ENCODE peak calls at places on chromosomes 7 and 10, in eight cellular contexts. One of them, this sample, is unnamed.

GRCh38 chr10:68315582-68315981 is 16.3 kb upstream of the HNRNPH3 start:
- DNase-seq in AG04450: no peak
- DNase-seq in T-helper 1 cell: no peak
- DNase-seq in GM10248: no peak
- DNase-seq in amygdala: no peak
- DNase-seq in RWPE2: no peak
- DNase-seq in memory B cell: no peak
- DNase-seq in hepatocyte: no peak
- DNase-seq in this sample: no peak

GRCh38 chr10:66353422-66353821 is 572.4 kb upstream of the LRRTM3 start:
- DNase-seq in GM10248: no peak
- DNase-seq in AG04450: no peak
- DNase-seq in T-helper 1 cell: no peak
- DNase-seq in amygdala: no peak
- DNase-seq in RWPE2: no peak
- DNase-seq in memory B cell: no peak
- DNase-seq in hepatocyte: no peak
- DNase-seq in this sample: no peak

GRCh38 chr10:48813825-48814224 is 125.8 kb downstream of the LRRC18 start:
- DNase-seq in memory B cell: no peak
- DNase-seq in amygdala: no peak
- DNase-seq in hepatocyte: no peak
- DNase-seq in RWPE2: no peak
- DNase-seq in AG04450: no peak
- DNase-seq in T-helper 1 cell: no peak
- DNase-seq in GM10248: no peak
- DNase-seq in this sample: no peak

GRCh38 chr10:124665558-124665957 is 78.6 kb downstream of the FAM53B start:
- DNase-seq in RWPE2: no peak
- DNase-seq in memory B cell: no peak
- DNase-seq in GM10248: no peak
- DNase-seq in T-helper 1 cell: no peak
- DNase-seq in amygdala: no peak
- DNase-seq in hepatocyte: no peak
- DNase-seq in AG04450: no peak
- DNase-seq in this sample: no peak

GRCh38 chr7:47183896-47184629 is 397.8 kb downstream of the TNS3 start:
- DNase-seq in hepatocyte: no peak
- DNase-seq in AG04450: no peak
- DNase-seq in T-helper 1 cell: no peak
- DNase-seq in memory B cell: no peak
- DNase-seq in amygdala: no peak
- DNase-seq in GM10248: no peak
- DNase-seq in RWPE2: no peak
- DNase-seq in this sample: no peak

GRCh38 chr7:22688034-22688433 is 39.0 kb upstream of the IL6 start:
- DNase-seq in amygdala: no peak
- DNase-seq in memory B cell: no peak
- DNase-seq in hepatocyte: no peak
- DNase-seq in GM10248: no peak
- DNase-seq in T-helper 1 cell: no peak
- DNase-seq in AG04450: no peak
- DNase-seq in RWPE2: no peak
- DNase-seq in this sample: no peak

GRCh38 chr10:28302012-28302667 is 724 bp downstream of the MPP7 start:
- DNase-seq in hepatocyte: peak; percentile 49
- DNase-seq in GM10248: no peak
- DNase-seq in memory B cell: no peak
- DNase-seq in AG04450: no peak
- DNase-seq in amygdala: no peak
- DNase-seq in T-helper 1 cell: no peak
- DNase-seq in RWPE2: no peak
- DNase-seq in this sample: no peak

GRCh38 chr7:134542195-134542771 is 6.6 kb upstream of the AKR1B15 start:
- DNase-seq in hepatocyte: no peak
- DNase-seq in memory B cell: no peak
- DNase-seq in GM10248: no peak
- DNase-seq in AG04450: no peak
- DNase-seq in amygdala: no peak
- DNase-seq in T-helper 1 cell: no peak
- DNase-seq in RWPE2: no peak
- DNase-seq in this sample: no peak

GRCh38 chr10:102540023-102540422 is 36.3 kb downstream of the SUFU start:
- DNase-seq in amygdala: no peak
- DNase-seq in T-helper 1 cell: no peak
- DNase-seq in RWPE2: no peak
- DNase-seq in AG04450: no peak
- DNase-seq in GM10248: peak; percentile 43
- DNase-seq in memory B cell: no peak
- DNase-seq in hepatocyte: peak; percentile 18
- DNase-seq in this sample: no peak

GRCh38 chr7:159091480-159092475 is 52.9 kb downstream of the VIPR2 start:
- DNase-seq in GM10248: no peak
- DNase-seq in AG04450: no peak
- DNase-seq in memory B cell: no peak
- DNase-seq in hepatocyte: no peak
- DNase-seq in RWPE2: peak; percentile 33
- DNase-seq in amygdala: no peak
- DNase-seq in T-helper 1 cell: no peak
- DNase-seq in this sample: no peak

GRCh38 chr7:5694221-5694754 is 87.2 kb downstream of the RNF216 start:
- DNase-seq in T-helper 1 cell: no peak
- DNase-seq in AG04450: peak; percentile 92
- DNase-seq in GM10248: no peak
- DNase-seq in amygdala: no peak
- DNase-seq in RWPE2: no peak
- DNase-seq in memory B cell: no peak
- DNase-seq in hepatocyte: no peak
- DNase-seq in this sample: peak; percentile 83

GRCh38 chr10:75497997-75498797 is 66.8 kb downstream of the LRMDA start:
- DNase-seq in hepatocyte: peak; percentile 69
- DNase-seq in AG04450: no peak
- DNase-seq in RWPE2: no peak
- DNase-seq in memory B cell: no peak
- DNase-seq in GM10248: no peak
- DNase-seq in amygdala: no peak
- DNase-seq in T-helper 1 cell: no peak
- DNase-seq in this sample: peak; percentile 5

GRCh38 chr7:75722381-75722780 is 16.4 kb downstream of the HIP1 start:
- DNase-seq in GM10248: no peak
- DNase-seq in AG04450: no peak
- DNase-seq in T-helper 1 cell: no peak
- DNase-seq in memory B cell: no peak
- DNase-seq in hepatocyte: no peak
- DNase-seq in amygdala: no peak
- DNase-seq in RWPE2: no peak
- DNase-seq in this sample: no peak

GRCh38 chr7:124671976-124672375 is 93.6 kb downstream of the GPR37 start:
- DNase-seq in memory B cell: no peak
- DNase-seq in T-helper 1 cell: no peak
- DNase-seq in AG04450: no peak
- DNase-seq in amygdala: no peak
- DNase-seq in RWPE2: no peak
- DNase-seq in hepatocyte: no peak
- DNase-seq in GM10248: no peak
- DNase-seq in this sample: no peak

GRCh38 chr7:92456241-92456640 is 9.0 kb downstream of the GATAD1 start:
- DNase-seq in hepatocyte: no peak
- DNase-seq in AG04450: no peak
- DNase-seq in GM10248: no peak
- DNase-seq in amygdala: no peak
- DNase-seq in memory B cell: no peak
- DNase-seq in T-helper 1 cell: no peak
- DNase-seq in RWPE2: no peak
- DNase-seq in this sample: peak; percentile 46